ENCODE peak calls at places on chromosomes 1 and 21, in nine cellular contexts. D is GM12892, E is ovary, Q is IMR-90, C is esophagus squamous epithelium, O is tibial nerve, H is stomach, A is HCT116, Z is lower leg skin. I is an unnamed sample.

GRCh38 chr1:207962716-207963428 is 51.9 kb upstream of the CD34 start:
- DNase-seq in Q (no peak), Z (peak), A (no peak), O (no peak), D (peak), E (peak), H (peak), C (no peak), I (no peak)

GRCh38 chr1:10509823-10510509 is 35.2 kb downstream of the PEX14 start:
- DNase-seq in D (no peak), A (no peak), Q (no peak), E (no peak), Z (no peak), O (no peak), C (no peak), H (no peak), I (no peak)

GRCh38 chr1:87394462-87394861 is 65.8 kb downstream of the LMO4 start:
- DNase-seq in Z (no peak), C (no peak), H (no peak), D (no peak), A (no peak), Q (no peak), E (no peak), O (no peak), I (peak)

GRCh38 chr21:41566500-41567014 is 58.6 kb upstream of the TMPRSS2 start:
- DNase-seq in H (no peak), C (no peak), D (no peak), Q (no peak), E (no peak), O (no peak), Z (peak), A (no peak), I (no peak)

GRCh38 chr1:59367269-59368006 is 70.5 kb downstream of the FGGY start:
- DNase-seq in H (peak), A (no peak), O (peak), D (no peak), E (peak), Q (peak), C (no peak), Z (peak), I (no peak)

GRCh38 chr1:12314328-12314903 is 84.6 kb downstream of the VPS13D start:
- DNase-seq in Q (peak), E (no peak), D (no peak), A (no peak), H (no peak), Z (no peak), O (no peak), C (no peak), I (peak)

GRCh38 chr1:235783148-235783776 is 83.4 kb downstream of the LYST start:
- DNase-seq in H (no peak), O (no peak), D (no peak), C (no peak), Z (no peak), E (peak), A (peak), Q (peak), I (peak)

GRCh38 chr1:177124578-177125278 is 39.8 kb downstream of the ASTN1 start:
- DNase-seq in A (no peak), C (no peak), D (no peak), O (no peak), Q (no peak), E (no peak), Z (no peak), H (no peak), I (no peak)

DNA sequence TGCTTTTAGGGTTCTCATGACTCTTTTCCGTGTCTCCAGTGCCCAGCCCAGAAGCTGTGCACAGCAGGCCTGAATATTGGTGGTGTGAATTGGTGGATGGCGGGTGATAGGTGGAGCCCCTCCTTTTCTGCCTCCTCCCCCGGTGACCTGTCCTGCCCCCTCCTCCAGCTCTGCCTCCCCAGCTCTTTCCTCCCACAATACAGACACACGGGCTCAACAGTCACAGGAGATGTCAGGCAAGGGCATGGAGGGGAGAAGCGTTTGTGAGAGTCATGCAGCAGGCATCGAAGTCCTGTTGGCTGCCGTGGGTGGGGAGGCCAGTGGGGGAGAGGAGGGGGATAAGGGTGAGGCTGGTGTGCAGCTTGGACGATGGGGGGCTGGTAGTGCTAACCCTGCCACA is 17.3 kb upstream of the TTC4 start:
- DNase-seq in D (no peak), E (no peak), H (no peak), O (no peak), C (no peak), Q (no peak), A (no peak), Z (peak), I (no peak)
- TF ChIP-seq POLR2A in D (no peak), E (no peak), H (no peak), O (no peak), C (no peak), Q (no peak), A (no peak), Z (no peak), I (no peak)

DNA sequence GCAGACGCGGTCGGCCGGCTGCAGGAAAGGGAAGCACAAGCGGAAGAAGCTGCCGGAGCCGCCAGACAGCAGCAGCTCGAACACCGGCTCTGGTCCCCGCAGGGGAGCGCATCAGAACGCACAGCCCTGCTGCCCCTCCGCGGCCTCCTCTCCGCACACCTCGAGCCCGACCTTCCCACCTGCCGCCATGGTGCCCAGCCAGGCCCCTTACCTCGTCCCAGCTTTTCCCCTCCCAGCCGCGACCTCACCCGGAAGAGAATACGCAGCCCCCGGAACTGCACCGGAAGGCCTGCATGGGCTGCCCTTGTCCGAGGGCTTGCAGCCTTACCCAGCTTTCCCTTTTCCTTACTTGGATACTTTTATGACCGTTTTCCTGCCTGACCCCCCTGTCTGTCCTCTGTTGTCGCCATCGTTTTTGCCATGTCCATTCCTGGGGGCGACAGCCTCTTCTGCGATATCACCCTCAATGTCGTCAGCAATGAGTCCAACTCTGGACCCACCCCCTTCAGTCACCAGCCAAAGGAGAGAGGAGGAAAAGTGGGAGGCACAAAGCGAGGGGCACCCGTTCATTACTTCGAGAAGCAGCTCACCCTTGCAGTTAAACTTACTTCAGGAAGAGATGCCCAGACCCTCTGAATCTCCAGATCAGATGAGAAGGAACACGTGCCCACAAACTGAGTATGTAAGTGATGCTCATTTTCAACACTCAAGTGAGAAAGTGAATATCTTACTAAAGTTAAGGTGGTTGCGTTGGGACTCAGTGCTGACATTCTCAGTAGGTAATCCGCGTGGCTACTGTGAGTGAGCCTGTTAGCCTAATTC is 25.5 kb downstream of the UTS2 start:
- DNase-seq in Q (no peak), D (no peak), H (no peak), E (no peak), O (no peak), C (no peak), A (no peak), Z (no peak), I (peak)
- TF ChIP-seq POLR2A in Q (no peak), D (no peak), H (no peak), E (no peak), O (no peak), C (no peak), A (no peak), Z (no peak), I (peak)

DNA sequence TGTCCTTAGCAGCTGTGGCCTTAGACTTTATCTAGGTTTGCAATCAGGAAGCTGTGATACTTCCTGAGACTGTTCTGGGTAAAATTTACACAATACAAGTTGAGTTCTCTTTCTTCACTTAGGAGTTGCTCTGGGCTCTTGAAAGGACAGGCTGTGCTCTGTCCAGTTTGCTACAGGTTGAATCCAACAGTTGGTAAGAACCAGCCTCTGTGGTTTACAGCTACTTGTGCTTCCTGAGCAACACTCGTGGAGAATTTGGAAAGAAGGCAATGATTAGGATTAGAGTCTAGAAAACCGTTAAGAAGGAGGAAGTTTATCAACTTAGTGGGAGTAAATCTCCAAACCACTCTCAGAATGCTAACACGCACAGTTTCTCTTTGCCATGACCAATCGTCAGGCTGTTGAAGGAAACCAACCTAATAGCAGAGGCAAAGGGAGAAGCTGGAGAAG is 26.8 kb downstream of the GFI1 start:
- DNase-seq in D (no peak), A (no peak), Q (no peak), O (no peak), H (no peak), E (no peak), C (no peak), Z (no peak), I (no peak)
- TF ChIP-seq POLR2A in D (no peak), A (no peak), Q (no peak), O (no peak), H (no peak), E (no peak), C (no peak), Z (no peak), I (no peak)

GRCh38 chr1:202343652-202344349 is 2.1 kb upstream of the UBE2T start:
- DNase-seq in H (no peak), C (no peak), A (peak), Z (no peak), E (no peak), D (no peak), Q (peak), O (no peak), I (peak)

GRCh38 chr1:202351725-202352124 is 3.2 kb downstream of the PPP1R12B start:
- DNase-seq in E (no peak), O (no peak), Z (no peak), Q (peak), A (no peak), H (no peak), D (no peak), C (no peak), I (peak)

GRCh38 chr1:202349263-202349928 is 897 bp downstream of the PPP1R12B start:
- DNase-seq in H (no peak), A (no peak), Q (peak), E (no peak), C (no peak), D (no peak), O (no peak), Z (no peak), I (peak)

GRCh38 chr1:202348005-202348508 is 442 bp upstream of the PPP1R12B start:
- DNase-seq in Q (no peak), A (no peak), O (no peak), C (no peak), D (no peak), Z (no peak), E (no peak), H (no peak), I (no peak)

DNA sequence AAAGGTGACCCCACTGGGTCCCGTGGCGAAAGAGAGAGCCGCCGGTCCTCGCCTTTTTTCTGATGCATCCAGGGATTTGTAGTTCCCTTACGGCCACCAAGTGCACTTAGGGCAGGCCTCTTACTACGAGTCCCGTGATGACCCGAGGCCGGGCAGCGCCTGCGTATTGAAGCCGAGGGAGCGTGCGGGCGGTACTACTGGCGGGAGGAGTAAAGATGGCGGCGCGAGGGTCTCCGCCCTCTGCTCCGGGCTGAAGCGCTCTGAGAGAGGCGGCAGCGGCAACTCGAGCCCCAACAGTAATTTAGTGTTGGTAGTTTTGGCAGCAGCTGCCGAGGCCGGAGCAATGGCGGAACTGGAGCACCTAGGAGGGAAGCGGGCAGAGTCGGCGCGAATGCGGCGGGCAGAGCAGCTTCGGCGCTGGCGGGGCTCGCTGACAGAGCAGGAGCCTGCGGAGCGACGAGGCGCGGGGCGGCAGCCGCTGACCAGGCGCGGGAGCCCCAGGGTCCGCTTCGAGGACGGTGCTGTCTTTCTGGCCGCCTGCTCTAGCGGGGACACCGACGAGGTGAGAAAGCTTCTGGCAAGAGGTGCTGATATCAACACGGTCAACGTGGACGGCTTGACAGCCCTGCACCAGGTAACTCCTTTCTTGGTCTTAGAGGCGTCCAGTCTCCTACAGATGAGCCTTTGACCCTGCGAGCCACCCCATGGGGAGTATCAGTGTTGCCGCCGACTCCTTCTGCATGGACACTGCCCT is at the start of gene PPP1R12B:
- DNase-seq in D (peak), Q (peak), E (peak), O (peak), H (peak), Z (peak), A (peak), C (peak), I (peak)
- TF ChIP-seq POLR2A in D (peak), Q (peak), E (peak), O (no peak), H (no peak), Z (no peak), A (peak), C (no peak), I (peak)

GRCh38 chr21:34075760-34076159 is 2.4 kb downstream of the MRPS6 start:
- DNase-seq in E (no peak), O (no peak), A (no peak), C (no peak), Q (no peak), Z (no peak), D (no peak), H (no peak), I (no peak)

GRCh38 chr21:34073749-34074282 is 438 bp downstream of the MRPS6 start:
- DNase-seq in A (no peak), Q (no peak), O (no peak), Z (peak), H (peak), C (no peak), E (peak), D (peak), I (peak)

GRCh38 chr21:34073032-34073748 is at the start of the genes MRPS6 and SLC5A3:
- DNase-seq in C (peak), A (peak), H (peak), Z (peak), O (peak), Q (peak), E (peak), D (peak), I (peak)

GRCh38 chr21:34075099-34075425 is 1.7 kb downstream of the MRPS6 start:
- DNase-seq in A (no peak), C (no peak), E (no peak), O (no peak), Z (no peak), Q (no peak), D (no peak), H (no peak), I (peak)

GRCh38 chr21:34074283-34075098 is 1.1 kb downstream of the MRPS6 start:
- DNase-seq in C (no peak), Z (no peak), Q (no peak), O (no peak), A (no peak), D (no peak), H (no peak), E (peak), I (peak)
- TF ChIP-seq POLR2A in C (no peak), Z (no peak), Q (no peak), O (no peak), A (no peak), D (no peak), H (no peak), E (no peak), I (no peak)

I was measured in erythroblast.